ENCODE peak calls at places on chromosome 1, in eight cellular contexts. A is pancreas, H is dorsolateral prefrontal cortex, D is esophagus squamous epithelium, F is osteoblast, X is neural progenitor cell, M is fibroblast of mammary gland, K is epithelial cell of proximal tubule. Y is an unnamed sample.

GRCh38 chr1:10904396-10905358 is 107.8 kb upstream of the TARDBP start:
- DNase-seq in M (peak), K (no peak), D (no peak), X (no peak), H (no peak), A (no peak), F (peak), Y (no peak)

GRCh38 chr1:18326171-18326950 is 154.4 kb upstream of the KLHDC7A start:
- DNase-seq in X (no peak), K (no peak), D (no peak), F (no peak), A (no peak), M (no peak), H (peak), Y (no peak)

GRCh38 chr1:1406101-1406820 is 832 bp downstream of the MRPL20 start:
- DNase-seq in X (no peak), A (no peak), H (no peak), M (no peak), F (peak), K (no peak), D (no peak), Y (peak)

GRCh38 chr1:221845650-221846371 is 103.9 kb upstream of the DUSP10 start:
- DNase-seq in M (peak), K (peak), A (peak), F (no peak), H (no peak), D (no peak), X (no peak), Y (no peak)

GRCh38 chr1:242239394-242239793 is 240.5 kb upstream of the MAP1LC3C start:
- DNase-seq in M (no peak), F (no peak), X (no peak), A (no peak), H (no peak), D (no peak), K (no peak), Y (no peak)

GRCh38 chr1:182185822-182186756 is 124.6 kb upstream of the ZNF648 start:
- DNase-seq in A (no peak), D (no peak), X (peak), H (no peak), M (peak), F (peak), K (peak), Y (peak)

GRCh38 chr1:90346349-90346748 is 351.4 kb downstream of the ZNF326 start:
- DNase-seq in A (no peak), X (no peak), F (no peak), M (no peak), H (no peak), D (no peak), K (no peak), Y (no peak)

GRCh38 chr1:240235521-240236288 is 144.0 kb downstream of the FMN2 start:
- DNase-seq in M (peak), D (no peak), X (no peak), K (no peak), F (no peak), H (no peak), A (no peak), Y (no peak)

GRCh38 chr1:65813956-65814355 is 21.3 kb downstream of the PDE4B start:
- DNase-seq in K (no peak), D (no peak), M (peak), X (no peak), H (peak), A (no peak), F (no peak), Y (peak)

GRCh38 chr1:172638885-172639831 is 19.7 kb upstream of the FASLG start:
- DNase-seq in H (no peak), D (no peak), X (no peak), A (no peak), K (peak), M (peak), F (peak), Y (peak)

GRCh38 chr1:56310945-56311344 is 268.4 kb downstream of the PLPP3 start:
- DNase-seq in K (no peak), A (no peak), X (no peak), H (no peak), M (no peak), F (no peak), D (no peak), Y (no peak)

GRCh38 chr1:54499097-54500029 is 48.7 kb upstream of the ACOT11 start:
- DNase-seq in K (no peak), X (peak), A (no peak), F (peak), D (no peak), M (peak), H (peak), Y (no peak)

GRCh38 chr1:225811622-225812487 is 1.9 kb downstream of the EPHX1 start:
- DNase-seq in A (no peak), K (no peak), D (no peak), M (no peak), F (peak), H (peak), X (peak), Y (no peak)

GRCh38 chr1:167770127-167770526 is 48.3 kb downstream of the MPZL1 start:
- DNase-seq in F (no peak), X (peak), D (no peak), K (no peak), H (no peak), M (no peak), A (no peak), Y (no peak)

GRCh38 chr1:96236156-96236739 is 485.3 kb upstream of the PTBP2 start:
- DNase-seq in H (peak), D (no peak), X (peak), K (peak), M (peak), F (peak), A (no peak), Y (peak)

GRCh38 chr1:184283999-184284398 is 102.8 kb upstream of the C1orf21 start:
- DNase-seq in K (no peak), H (peak), M (peak), X (no peak), D (no peak), F (no peak), A (no peak), Y (no peak)

GRCh38 chr1:234583755-234584430 is 26.1 kb downstream of the IRF2BP2 start:
- DNase-seq in H (no peak), X (no peak), M (no peak), K (no peak), D (no peak), F (no peak), A (no peak), Y (no peak)

GRCh38 chr1:28878796-28879195 is 35.6 kb upstream of the EPB41 start:
- DNase-seq in F (no peak), M (no peak), D (no peak), X (no peak), A (no peak), H (no peak), K (no peak), Y (no peak)

GRCh38 chr1:199202331-199202730 is 563.5 kb downstream of the PTPRC start:
- DNase-seq in H (no peak), K (no peak), X (no peak), A (no peak), M (no peak), F (no peak), D (no peak), Y (no peak)

GRCh38 chr1:16348414-16349182 is 3.7 kb downstream of the FBXO42 start:
- DNase-seq in K (peak), X (no peak), A (no peak), M (peak), D (no peak), F (peak), H (no peak), Y (no peak)

GRCh38 chr1:52348704-52349301 is 17.2 kb downstream of the CC2D1B start:
- DNase-seq in A (no peak), H (no peak), K (no peak), X (peak), D (no peak), F (peak), M (peak), Y (no peak)

GRCh38 chr1:154478639-154479038 is 23.4 kb upstream of the TDRD10 start:
- DNase-seq in H (no peak), X (no peak), K (no peak), M (peak), A (no peak), D (no peak), F (peak), Y (peak)

GRCh38 chr1:215484111-215484914 is 82.8 kb upstream of the KCTD3 start:
- DNase-seq in D (no peak), A (no peak), X (no peak), M (no peak), H (no peak), K (no peak), F (no peak), Y (no peak)

GRCh38 chr1:213041443-213041842 is 9.6 kb upstream of the RPS6KC1 start:
- DNase-seq in F (peak), M (peak), K (no peak), X (no peak), D (no peak), A (no peak), H (no peak), Y (no peak)

GRCh38 chr1:101100674-101101073 is 75.1 kb upstream of the DPH5 start:
- DNase-seq in F (no peak), A (no peak), D (no peak), H (no peak), X (no peak), M (no peak), K (no peak), Y (peak)

GRCh38 chr1:107430540-107431228 is 289.8 kb downstream of the NTNG1 start:
- DNase-seq in X (peak), M (peak), K (peak), H (no peak), F (no peak), A (peak), D (no peak), Y (peak)

GRCh38 chr1:78033797-78034172 is 12.0 kb upstream of the GIPC2 start:
- DNase-seq in K (no peak), H (no peak), D (no peak), F (no peak), X (no peak), A (no peak), M (no peak), Y (no peak)

GRCh38 chr1:64854674-64855073 is 109.8 kb downstream of the RAVER2 start:
- DNase-seq in M (no peak), F (no peak), D (no peak), H (no peak), X (no peak), K (no peak), A (no peak), Y (no peak)

GRCh38 chr1:87024936-87025537 is 110.6 kb downstream of the HS2ST1 start:
- DNase-seq in D (no peak), K (peak), M (peak), X (peak), F (no peak), H (no peak), A (no peak), Y (peak)

GRCh38 chr1:85258536-85259117 is 835 bp downstream of the C1orf52 start:
- DNase-seq in D (no peak), M (no peak), F (peak), X (peak), A (no peak), K (no peak), H (no peak), Y (peak)

GRCh38 chr1:96080925-96081324 is 640.7 kb upstream of the PTBP2 start:
- DNase-seq in H (no peak), K (no peak), A (no peak), F (no peak), M (peak), D (no peak), X (peak), Y (no peak)

GRCh38 chr1:84355556-84355955 is 42.7 kb upstream of the DNASE2B start:
- DNase-seq in A (no peak), F (no peak), H (no peak), K (no peak), D (no peak), M (no peak), X (no peak), Y (no peak)

GRCh38 chr1:86739901-86740507 is 35.6 kb downstream of the SH3GLB1 start:
- DNase-seq in D (no peak), M (no peak), K (no peak), H (no peak), F (no peak), A (no peak), X (no peak), Y (peak)

GRCh38 chr1:189658381-189658780 is 819.3 kb downstream of the BRINP3 start:
- DNase-seq in H (no peak), F (no peak), X (no peak), K (no peak), D (no peak), A (no peak), M (no peak), Y (no peak)

DNA sequence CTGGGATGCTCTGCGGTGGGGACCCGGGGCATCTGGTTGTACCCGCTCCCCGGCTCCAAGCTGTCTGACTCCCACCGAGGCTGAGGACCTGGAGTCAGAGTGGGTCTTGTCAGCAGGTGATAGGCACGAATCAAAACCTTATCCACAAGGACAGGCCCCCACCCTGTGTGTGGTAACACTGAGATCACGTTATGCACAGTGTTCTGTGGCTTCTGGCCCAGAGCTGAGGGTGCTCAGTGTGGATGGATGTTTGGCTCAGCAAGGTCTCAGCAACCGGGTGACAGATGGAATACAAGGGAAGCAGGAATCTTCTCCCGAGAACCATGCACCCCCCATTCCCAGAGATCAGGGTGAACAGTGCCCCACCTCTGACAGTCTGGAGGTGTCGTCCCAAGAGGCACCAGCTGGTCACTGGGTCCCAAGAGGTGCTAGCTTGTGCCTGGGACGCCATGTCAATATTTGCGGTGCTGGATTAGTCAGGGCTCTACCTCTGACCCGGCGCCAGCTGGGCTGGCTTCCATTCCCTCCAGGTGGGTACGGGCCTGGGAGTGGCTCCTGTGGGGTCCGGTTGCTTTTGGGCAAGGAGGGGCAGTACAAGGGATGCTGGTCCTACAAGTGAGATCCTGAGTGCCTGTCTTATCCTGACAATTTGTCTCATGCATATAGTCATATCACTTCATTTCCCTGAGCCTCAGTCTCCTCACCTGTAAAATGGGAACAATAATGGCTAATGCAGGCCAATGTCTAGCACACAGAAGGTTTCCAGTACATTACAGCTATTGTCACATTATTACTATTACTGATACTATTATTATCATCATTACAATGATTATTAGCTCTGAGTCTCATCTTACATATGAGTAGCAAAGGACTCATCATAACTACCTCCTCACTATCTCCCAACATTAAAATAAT is 955 bp downstream of the CAPN9 start:
- DNase-seq in M (no peak), K (no peak), H (peak), F (no peak), X (no peak), A (no peak), D (no peak), Y (no peak)
- H3K4me3 ChIP-seq in M (no peak), K (no peak), H (no peak), F (no peak), X (no peak), A (no peak), D (no peak), Y (no peak)

GRCh38 chr1:175274368-175274767 is 81.8 kb upstream of the KIAA0040 start:
- DNase-seq in M (no peak), A (no peak), D (no peak), F (no peak), H (no peak), K (no peak), X (no peak), Y (peak)

GRCh38 chr1:175273656-175274055 is 81.1 kb upstream of the KIAA0040 start:
- DNase-seq in H (no peak), X (no peak), M (no peak), F (no peak), A (no peak), K (no peak), D (no peak), Y (no peak)

GRCh38 chr1:175277778-175278177 is 85.2 kb upstream of the KIAA0040 start:
- DNase-seq in A (no peak), X (no peak), D (no peak), M (no peak), K (no peak), H (no peak), F (no peak), Y (no peak)

GRCh38 chr1:175278236-175278635 is 85.7 kb upstream of the KIAA0040 start:
- DNase-seq in D (no peak), K (no peak), F (no peak), A (no peak), M (no peak), X (no peak), H (peak), Y (no peak)

GRCh38 chr1:175278729-175279128 is 86.2 kb upstream of the KIAA0040 start:
- DNase-seq in X (no peak), H (no peak), D (no peak), M (no peak), A (no peak), F (no peak), K (no peak), Y (no peak)
- TF ChIP-seq CTCF in X (no peak), H (no peak), D (no peak), M (no peak), A (no peak), F (no peak), K (no peak), Y (no peak)

GRCh38 chr1:243850013-243850367 is at the start of gene AKT3:
- DNase-seq in H (peak), F (no peak), K (no peak), X (peak), M (no peak), A (peak), D (peak), Y (no peak)

GRCh38 chr1:243851129-243851756 is 1.2 kb upstream of the AKT3 start:
- DNase-seq in H (peak), X (no peak), M (no peak), A (peak), K (no peak), F (no peak), D (no peak), Y (peak)

GRCh38 chr1:243851765-243852164 is 1.7 kb upstream of the AKT3 start:
- DNase-seq in A (no peak), H (no peak), X (no peak), F (no peak), M (no peak), K (no peak), D (no peak), Y (no peak)

GRCh38 chr1:243849089-243850012 is 692 bp downstream of the AKT3 start:
- DNase-seq in M (peak), H (peak), K (no peak), D (no peak), F (peak), A (peak), X (peak), Y (peak)

GRCh38 chr1:243850368-243851128 is 505 bp upstream of the AKT3 start:
- DNase-seq in X (peak), F (peak), K (no peak), H (peak), M (peak), D (peak), A (peak), Y (peak)
- H3K4me3 ChIP-seq in X (peak), F (peak), K (peak), H (peak), M (peak), D (peak), A (peak), Y (peak)

DNA sequence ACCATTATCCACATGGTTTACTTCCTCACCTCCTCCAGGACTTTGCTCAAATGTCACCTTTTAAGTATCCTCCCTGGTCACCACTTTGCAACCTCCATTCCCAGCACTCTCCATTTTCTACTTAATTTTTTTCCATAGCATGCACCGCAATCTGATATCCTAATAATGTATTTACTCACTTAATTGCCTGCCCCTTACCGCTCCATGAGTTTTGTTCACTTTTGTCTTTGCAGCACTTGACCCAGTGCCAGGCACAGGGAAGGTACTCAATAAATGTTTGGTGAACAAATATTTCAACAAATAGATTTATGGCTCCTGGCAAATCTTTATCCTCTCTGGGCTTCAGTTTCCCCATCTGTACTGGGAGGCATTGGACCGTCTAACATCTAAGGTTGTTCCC is 53.6 kb downstream of the UBE2T start:
- DNase-seq in K (no peak), X (no peak), D (no peak), H (no peak), F (no peak), M (no peak), A (no peak), Y (no peak)
- TF ChIP-seq CTCF in K (no peak), X (no peak), D (no peak), H (no peak), F (no peak), M (no peak), A (no peak), Y (no peak)

DNA sequence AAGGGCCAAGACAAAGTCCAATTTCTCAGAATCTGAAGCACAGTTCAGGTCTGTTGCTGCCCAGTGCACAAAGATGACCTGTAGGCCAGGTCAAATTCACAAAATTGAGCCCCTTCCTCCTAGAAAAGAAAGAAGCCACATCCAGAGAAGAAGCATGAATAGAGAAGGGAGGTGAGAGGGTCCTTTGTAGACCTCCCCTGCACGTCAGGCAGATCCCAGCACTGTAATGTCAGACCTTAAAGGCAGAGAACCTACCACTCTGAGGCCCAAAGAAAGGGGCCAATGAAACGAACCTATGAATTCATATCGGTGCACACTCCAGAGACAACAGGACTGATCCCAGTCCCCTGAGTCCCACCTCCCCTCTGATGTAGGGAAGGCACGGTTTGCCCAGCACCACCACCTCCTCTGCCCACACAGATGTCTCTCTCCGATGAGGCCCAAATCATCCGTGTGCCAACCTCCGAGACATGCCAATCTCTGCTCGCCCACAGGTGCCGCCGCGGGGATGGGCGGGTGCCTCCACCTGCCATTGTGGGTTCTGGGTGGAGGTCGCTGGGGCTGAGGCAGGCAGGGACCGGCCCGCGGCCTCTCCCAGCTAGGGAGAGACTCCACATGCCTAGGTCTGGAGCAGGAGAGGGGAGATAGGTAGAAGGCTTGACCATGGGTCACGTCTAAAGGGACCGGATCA is 42.2 kb downstream of the RRAGC start:
- DNase-seq in D (no peak), K (no peak), H (no peak), F (no peak), X (no peak), A (no peak), M (no peak), Y (no peak)
- H3K4me3 ChIP-seq in D (peak), K (no peak), H (no peak), F (no peak), X (peak), A (peak), M (no peak), Y (no peak)

GRCh38 chr1:63203641-63204040 is 118.7 kb upstream of the FOXD3 start:
- DNase-seq in H (no peak), F (peak), K (no peak), M (no peak), A (no peak), X (no peak), D (no peak), Y (no peak)
- TF ChIP-seq CTCF in H (no peak), F (no peak), K (no peak), M (no peak), A (no peak), X (no peak), D (no peak), Y (no peak)

GRCh38 chr1:117370071-117370470 is 2.8 kb downstream of the MAN1A2 start:
- DNase-seq in A (no peak), K (no peak), F (no peak), H (no peak), D (no peak), M (peak), X (no peak), Y (no peak)

GRCh38 chr1:117370509-117370908 is 3.3 kb downstream of the MAN1A2 start:
- DNase-seq in X (no peak), K (no peak), A (no peak), D (no peak), M (no peak), F (no peak), H (no peak), Y (no peak)

GRCh38 chr1:117373932-117374331 is 6.7 kb downstream of the MAN1A2 start:
- DNase-seq in F (no peak), K (no peak), H (no peak), M (no peak), A (no peak), D (no peak), X (no peak), Y (no peak)

GRCh38 chr1:117372863-117373412 is 5.7 kb downstream of the MAN1A2 start:
- DNase-seq in M (peak), D (no peak), K (no peak), X (no peak), F (no peak), A (no peak), H (no peak), Y (no peak)

GRCh38 chr1:117371436-117372151 is 4.3 kb downstream of the MAN1A2 start:
- DNase-seq in F (no peak), A (no peak), D (no peak), X (peak), K (peak), M (peak), H (no peak), Y (no peak)
- H3K4me3 ChIP-seq in F (no peak), A (peak), D (no peak), X (peak), K (no peak), M (no peak), H (peak), Y (peak)